ENCODE peak calls at places on chromosomes 11 and 22, in six cellular contexts. One of them, this sample, is unnamed.

GRCh38 chr11:20488352-20488751 is 100.8 kb downstream of the PRMT3 start:
- DNase-seq in astrocyte of the spinal cord: peak; percentile 5
- DNase-seq in adrenal gland: no peak
- DNase-seq in AG04449: no peak
- DNase-seq in AG04450: no peak
- DNase-seq in Peyer's patch: no peak
- DNase-seq in this sample: no peak

GRCh38 chr11:74311352-74311926 is at the start of gene P4HA3:
- DNase-seq in astrocyte of the spinal cord: peak; percentile 55
- DNase-seq in adrenal gland: peak; percentile 62
- DNase-seq in AG04449: no peak
- DNase-seq in AG04450: no peak
- DNase-seq in Peyer's patch: no peak
- DNase-seq in this sample: peak; percentile 34

GRCh38 chr11:105910095-105910715 is 111.8 kb downstream of the MSANTD4 start:
- DNase-seq in astrocyte of the spinal cord: peak; percentile 82
- DNase-seq in adrenal gland: no peak
- DNase-seq in AG04449: no peak
- DNase-seq in AG04450: peak; percentile 16
- DNase-seq in Peyer's patch: no peak
- DNase-seq in this sample: no peak

GRCh38 chr11:130261546-130261945 is 53.2 kb downstream of the ZBTB44 start:
- DNase-seq in astrocyte of the spinal cord: no peak
- DNase-seq in adrenal gland: no peak
- DNase-seq in AG04449: no peak
- DNase-seq in AG04450: no peak
- DNase-seq in Peyer's patch: no peak
- DNase-seq in this sample: no peak

GRCh38 chr11:130516868-130517505 is 68.5 kb downstream of the ADAMTS15 start:
- DNase-seq in astrocyte of the spinal cord: no peak
- DNase-seq in adrenal gland: no peak
- DNase-seq in AG04449: no peak
- DNase-seq in AG04450: no peak
- DNase-seq in Peyer's patch: no peak
- DNase-seq in this sample: no peak

GRCh38 chr11:20097319-20098221 is 62.7 kb downstream of the DBX1 start:
- DNase-seq in astrocyte of the spinal cord: peak; percentile 97
- DNase-seq in adrenal gland: no peak
- DNase-seq in AG04449: peak; percentile 88
- DNase-seq in AG04450: no peak
- DNase-seq in Peyer's patch: no peak
- DNase-seq in this sample: no peak

GRCh38 chr11:11347583-11347982 is 5.5 kb downstream of the CSNK2A3 start:
- DNase-seq in astrocyte of the spinal cord: no peak
- DNase-seq in adrenal gland: no peak
- DNase-seq in AG04449: no peak
- DNase-seq in AG04450: no peak
- DNase-seq in Peyer's patch: no peak
- DNase-seq in this sample: no peak

GRCh38 chr11:78030429-78031325 is 7.6 kb upstream of the KCTD14 start:
- DNase-seq in astrocyte of the spinal cord: peak; percentile 78
- DNase-seq in adrenal gland: peak; percentile 76
- DNase-seq in AG04449: no peak
- DNase-seq in AG04450: no peak
- DNase-seq in Peyer's patch: no peak
- DNase-seq in this sample: no peak

GRCh38 chr11:23313001-23313400 is 452.7 kb upstream of the CCDC179 start:
- DNase-seq in astrocyte of the spinal cord: peak; percentile 70
- DNase-seq in adrenal gland: no peak
- DNase-seq in AG04449: no peak
- DNase-seq in AG04450: no peak
- DNase-seq in Peyer's patch: no peak
- DNase-seq in this sample: no peak

GRCh38 chr11:72336163-72336562 is 92.2 kb upstream of the PHOX2A start:
- DNase-seq in astrocyte of the spinal cord: no peak
- DNase-seq in adrenal gland: no peak
- DNase-seq in AG04449: no peak
- DNase-seq in AG04450: no peak
- DNase-seq in Peyer's patch: no peak
- DNase-seq in this sample: no peak

GRCh38 chr22:20966883-20967696 is at the start of gene AIFM3:
- DNase-seq in astrocyte of the spinal cord: no peak
- DNase-seq in adrenal gland: no peak
- DNase-seq in AG04449: no peak
- DNase-seq in AG04450: no peak
- DNase-seq in Peyer's patch: no peak
- DNase-seq in this sample: no peak

GRCh38 chr11:110305169-110306018 is 9.0 kb upstream of the RDX start:
- DNase-seq in astrocyte of the spinal cord: peak; percentile 26
- DNase-seq in adrenal gland: no peak
- DNase-seq in AG04449: no peak
- DNase-seq in AG04450: no peak
- DNase-seq in Peyer's patch: no peak
- DNase-seq in this sample: no peak

GRCh38 chr11:6602096-6602940 is 1.1 kb downstream of the RRP8 start:
- DNase-seq in astrocyte of the spinal cord: no peak
- DNase-seq in adrenal gland: no peak
- DNase-seq in AG04449: no peak
- DNase-seq in AG04450: no peak
- DNase-seq in Peyer's patch: no peak
- DNase-seq in this sample: no peak

GRCh38 chr11:10414181-10414580 is 40.9 kb upstream of the AMPD3 start:
- DNase-seq in astrocyte of the spinal cord: no peak
- DNase-seq in adrenal gland: peak; percentile 35
- DNase-seq in AG04449: no peak
- DNase-seq in AG04450: no peak
- DNase-seq in Peyer's patch: no peak
- DNase-seq in this sample: no peak

GRCh38 chr11:110518809-110519514 is 89.2 kb downstream of the FDX1 start:
- DNase-seq in astrocyte of the spinal cord: no peak
- DNase-seq in adrenal gland: no peak
- DNase-seq in AG04449: no peak
- DNase-seq in AG04450: no peak
- DNase-seq in Peyer's patch: no peak
- DNase-seq in this sample: no peak

GRCh38 chr22:48811885-48812284 is 1015.8 kb downstream of the BRD1 start:
- DNase-seq in astrocyte of the spinal cord: no peak
- DNase-seq in adrenal gland: no peak
- DNase-seq in AG04449: no peak
- DNase-seq in AG04450: no peak
- DNase-seq in Peyer's patch: no peak
- DNase-seq in this sample: no peak

GRCh38 chr11:68609761-68610160 is 74.6 kb upstream of the GAL start:
- DNase-seq in astrocyte of the spinal cord: no peak
- DNase-seq in adrenal gland: no peak
- DNase-seq in AG04449: no peak
- DNase-seq in AG04450: no peak
- DNase-seq in Peyer's patch: no peak
- DNase-seq in this sample: no peak

GRCh38 chr11:68615657-68616056 is 68.7 kb upstream of the GAL start:
- DNase-seq in astrocyte of the spinal cord: no peak
- DNase-seq in adrenal gland: no peak
- DNase-seq in AG04449: no peak
- DNase-seq in AG04450: no peak
- DNase-seq in Peyer's patch: no peak
- DNase-seq in this sample: no peak

GRCh38 chr11:68610452-68611116 is 73.8 kb upstream of the GAL start:
- DNase-seq in astrocyte of the spinal cord: no peak
- DNase-seq in adrenal gland: no peak
- DNase-seq in AG04449: no peak
- DNase-seq in AG04450: no peak
- DNase-seq in Peyer's patch: no peak
- DNase-seq in this sample: no peak
- TF ChIP-seq CTCF in astrocyte of the spinal cord: peak; percentile 40
- TF ChIP-seq CTCF in adrenal gland: no peak
- TF ChIP-seq CTCF in AG04449: peak; percentile 36
- TF ChIP-seq CTCF in AG04450: peak; percentile 43
- TF ChIP-seq CTCF in Peyer's patch: no peak
- TF ChIP-seq CTCF in this sample: no peak

DNA sequence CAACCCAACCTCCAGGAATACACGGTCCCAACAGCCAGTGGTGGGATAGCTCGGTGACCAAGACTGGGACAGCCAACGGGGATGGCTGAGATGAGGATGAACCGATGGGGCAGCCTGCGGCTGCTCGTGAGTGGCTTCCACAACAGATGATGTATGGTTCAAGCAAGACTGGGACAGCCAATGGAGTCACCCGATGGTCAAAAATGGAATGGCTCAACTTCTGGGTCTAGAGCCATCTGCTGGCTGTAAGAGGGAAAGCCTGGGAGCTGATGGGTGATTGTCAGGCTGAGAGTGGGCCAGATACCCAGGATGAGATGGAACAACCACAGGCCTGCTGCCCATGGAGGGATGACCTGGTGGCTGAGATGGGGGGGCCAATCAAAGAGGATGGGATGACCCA is 35.5 kb downstream of the SYT7 start:
- DNase-seq in astrocyte of the spinal cord: no peak
- DNase-seq in adrenal gland: no peak
- DNase-seq in AG04449: no peak
- DNase-seq in AG04450: no peak
- DNase-seq in Peyer's patch: no peak
- DNase-seq in this sample: no peak
- TF ChIP-seq CTCF in astrocyte of the spinal cord: peak; percentile 56
- TF ChIP-seq CTCF in adrenal gland: no peak
- TF ChIP-seq CTCF in AG04449: no peak
- TF ChIP-seq CTCF in AG04450: peak; percentile 45
- TF ChIP-seq CTCF in Peyer's patch: peak; percentile 7
- TF ChIP-seq CTCF in this sample: no peak

GRCh38 chr11:115739121-115739520 is 234.9 kb upstream of the CADM1 start:
- DNase-seq in astrocyte of the spinal cord: no peak
- DNase-seq in adrenal gland: no peak
- DNase-seq in AG04449: no peak
- DNase-seq in AG04450: no peak
- DNase-seq in Peyer's patch: no peak
- DNase-seq in this sample: no peak

GRCh38 chr11:115739878-115740277 is 235.7 kb upstream of the CADM1 start:
- DNase-seq in astrocyte of the spinal cord: no peak
- DNase-seq in adrenal gland: no peak
- DNase-seq in AG04449: no peak
- DNase-seq in AG04450: no peak
- DNase-seq in Peyer's patch: no peak
- DNase-seq in this sample: no peak

GRCh38 chr11:115737875-115738274 is 233.7 kb upstream of the CADM1 start:
- DNase-seq in astrocyte of the spinal cord: no peak
- DNase-seq in adrenal gland: no peak
- DNase-seq in AG04449: no peak
- DNase-seq in AG04450: no peak
- DNase-seq in Peyer's patch: no peak
- DNase-seq in this sample: no peak

GRCh38 chr11:115741376-115741775 is 237.2 kb upstream of the CADM1 start:
- DNase-seq in astrocyte of the spinal cord: no peak
- DNase-seq in adrenal gland: no peak
- DNase-seq in AG04449: no peak
- DNase-seq in AG04450: no peak
- DNase-seq in Peyer's patch: no peak
- DNase-seq in this sample: no peak

GRCh38 chr11:115740365-115740764 is 236.2 kb upstream of the CADM1 start:
- DNase-seq in astrocyte of the spinal cord: no peak
- DNase-seq in adrenal gland: no peak
- DNase-seq in AG04449: no peak
- DNase-seq in AG04450: no peak
- DNase-seq in Peyer's patch: no peak
- DNase-seq in this sample: no peak
- TF ChIP-seq CTCF in astrocyte of the spinal cord: no peak
- TF ChIP-seq CTCF in adrenal gland: no peak
- TF ChIP-seq CTCF in AG04449: no peak
- TF ChIP-seq CTCF in AG04450: no peak
- TF ChIP-seq CTCF in Peyer's patch: no peak
- TF ChIP-seq CTCF in this sample: no peak

GRCh38 chr11:69912911-69913451 is 93.8 kb upstream of the FGF3 start:
- DNase-seq in astrocyte of the spinal cord: no peak
- DNase-seq in adrenal gland: peak; percentile 46
- DNase-seq in AG04449: no peak
- DNase-seq in AG04450: no peak
- DNase-seq in Peyer's patch: no peak
- DNase-seq in this sample: no peak
- TF ChIP-seq CTCF in astrocyte of the spinal cord: peak; percentile 46
- TF ChIP-seq CTCF in adrenal gland: no peak
- TF ChIP-seq CTCF in AG04449: peak; percentile 29
- TF ChIP-seq CTCF in AG04450: peak; percentile 39
- TF ChIP-seq CTCF in Peyer's patch: peak; percentile 35
- TF ChIP-seq CTCF in this sample: no peak

DNA sequence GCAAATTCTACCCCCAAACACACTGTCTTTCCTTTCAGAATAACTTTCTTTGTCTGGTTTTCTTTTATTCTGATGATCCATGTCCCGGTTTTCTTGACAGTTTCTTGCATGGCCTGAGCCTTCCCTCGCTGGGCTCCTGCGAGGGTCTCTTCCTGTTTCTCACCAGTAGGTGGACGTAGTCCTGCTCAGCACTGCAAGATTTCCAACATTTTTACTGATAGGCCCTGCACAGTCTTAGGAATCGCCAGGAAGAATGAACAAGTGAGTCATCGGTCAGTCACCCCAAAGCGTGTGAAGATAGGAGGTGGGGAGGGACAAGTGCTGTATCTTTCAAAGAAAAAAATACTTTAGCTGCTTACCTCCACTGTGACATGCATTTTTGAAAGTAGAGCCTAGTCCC is 16.9 kb upstream of the KIRREL3 start:
- DNase-seq in astrocyte of the spinal cord: peak; percentile 63
- DNase-seq in adrenal gland: no peak
- DNase-seq in AG04449: peak; percentile 63
- DNase-seq in AG04450: peak; percentile 60
- DNase-seq in Peyer's patch: no peak
- DNase-seq in this sample: no peak
- TF ChIP-seq CTCF in astrocyte of the spinal cord: peak; percentile 70
- TF ChIP-seq CTCF in adrenal gland: no peak
- TF ChIP-seq CTCF in AG04449: peak; percentile 76
- TF ChIP-seq CTCF in AG04450: peak; percentile 74
- TF ChIP-seq CTCF in Peyer's patch: no peak
- TF ChIP-seq CTCF in this sample: no peak

This sample was measured in activated B cell treated with CpG ODN at 0.5 μM for 24 hours.